ENCODE peak calls at places on chromosomes 11 and 22, in ten cellular contexts. One of them, this sample, is unnamed.

GRCh38 chr22:17890245-17890671 is 116.0 kb upstream of the BID start:
- DNase-seq in IMR-90: peak
- DNase-seq in NCI-H1105: no peak
- DNase-seq in AG20443: no peak
- DNase-seq in H9: no peak
- DNase-seq in Daoy: no peak
- DNase-seq in EL: no peak
- DNase-seq in WTC11: no peak
- DNase-seq in pancreas: no peak
- DNase-seq in hippocampal formation: no peak
- DNase-seq in this sample: no peak

GRCh38 chr11:73425118-73425517 is 48.9 kb downstream of the RELT start:
- DNase-seq in Daoy: no peak
- DNase-seq in EL: no peak
- DNase-seq in NCI-H1105: no peak
- DNase-seq in hippocampal formation: no peak
- DNase-seq in AG20443: no peak
- DNase-seq in pancreas: no peak
- DNase-seq in IMR-90: no peak
- DNase-seq in H9: no peak
- DNase-seq in WTC11: no peak
- DNase-seq in this sample: no peak

GRCh38 chr22:44357962-44358553 is 45.3 kb upstream of the SHISAL1 start:
- DNase-seq in pancreas: no peak
- DNase-seq in IMR-90: peak
- DNase-seq in H9: no peak
- DNase-seq in WTC11: peak
- DNase-seq in AG20443: no peak
- DNase-seq in NCI-H1105: no peak
- DNase-seq in hippocampal formation: peak
- DNase-seq in EL: no peak
- DNase-seq in Daoy: no peak
- DNase-seq in this sample: no peak

GRCh38 chr11:65553301-65554001 is 4.7 kb downstream of the LTBP3 start:
- DNase-seq in NCI-H1105: no peak
- DNase-seq in Daoy: no peak
- DNase-seq in IMR-90: no peak
- DNase-seq in hippocampal formation: no peak
- DNase-seq in WTC11: peak
- DNase-seq in AG20443: no peak
- DNase-seq in pancreas: no peak
- DNase-seq in EL: no peak
- DNase-seq in H9: peak
- DNase-seq in this sample: peak

GRCh38 chr11:34810107-34810562 is 106.0 kb downstream of the APIP start:
- DNase-seq in NCI-H1105: no peak
- DNase-seq in Daoy: no peak
- DNase-seq in WTC11: no peak
- DNase-seq in H9: no peak
- DNase-seq in IMR-90: no peak
- DNase-seq in AG20443: no peak
- DNase-seq in pancreas: no peak
- DNase-seq in hippocampal formation: no peak
- DNase-seq in EL: no peak
- DNase-seq in this sample: no peak

GRCh38 chr11:66956689-66957290 is 1.4 kb downstream of the PC start:
- DNase-seq in EL: peak
- DNase-seq in NCI-H1105: no peak
- DNase-seq in H9: peak
- DNase-seq in IMR-90: peak
- DNase-seq in Daoy: peak
- DNase-seq in AG20443: no peak
- DNase-seq in hippocampal formation: no peak
- DNase-seq in pancreas: no peak
- DNase-seq in WTC11: no peak
- DNase-seq in this sample: no peak

GRCh38 chr11:63246045-63246444 is 2.6 kb upstream of the SLC22A25 start:
- DNase-seq in hippocampal formation: no peak
- DNase-seq in pancreas: no peak
- DNase-seq in NCI-H1105: no peak
- DNase-seq in AG20443: no peak
- DNase-seq in H9: no peak
- DNase-seq in EL: no peak
- DNase-seq in WTC11: no peak
- DNase-seq in IMR-90: no peak
- DNase-seq in Daoy: no peak
- DNase-seq in this sample: no peak

GRCh38 chr11:9739108-9739507 is 75.2 kb downstream of the SWAP70 start:
- DNase-seq in hippocampal formation: no peak
- DNase-seq in Daoy: no peak
- DNase-seq in H9: no peak
- DNase-seq in EL: no peak
- DNase-seq in WTC11: no peak
- DNase-seq in pancreas: no peak
- DNase-seq in IMR-90: no peak
- DNase-seq in NCI-H1105: no peak
- DNase-seq in AG20443: no peak
- DNase-seq in this sample: no peak

GRCh38 chr11:82927264-82927880 is 25.8 kb downstream of the DDIAS start:
- DNase-seq in H9: no peak
- DNase-seq in WTC11: no peak
- DNase-seq in IMR-90: peak
- DNase-seq in NCI-H1105: peak
- DNase-seq in hippocampal formation: no peak
- DNase-seq in pancreas: peak
- DNase-seq in Daoy: peak
- DNase-seq in EL: peak
- DNase-seq in AG20443: peak
- DNase-seq in this sample: no peak

GRCh38 chr11:47566166-47566546 is 757 bp downstream of the PTPMT1 start:
- DNase-seq in hippocampal formation: no peak
- DNase-seq in WTC11: peak
- DNase-seq in Daoy: no peak
- DNase-seq in H9: peak
- DNase-seq in pancreas: no peak
- DNase-seq in NCI-H1105: no peak
- DNase-seq in AG20443: no peak
- DNase-seq in IMR-90: no peak
- DNase-seq in EL: peak
- DNase-seq in this sample: no peak

GRCh38 chr22:33922268-33922667 is 2.0 kb upstream of the LARGE1 start:
- DNase-seq in IMR-90: peak
- DNase-seq in WTC11: peak
- DNase-seq in Daoy: no peak
- DNase-seq in AG20443: peak
- DNase-seq in H9: peak
- DNase-seq in hippocampal formation: peak
- DNase-seq in EL: no peak
- DNase-seq in pancreas: peak
- DNase-seq in NCI-H1105: peak
- DNase-seq in this sample: no peak

GRCh38 chr11:18011633-18012313 is 1.1 kb downstream of the SERGEF start:
- DNase-seq in EL: no peak
- DNase-seq in IMR-90: no peak
- DNase-seq in Daoy: no peak
- DNase-seq in H9: no peak
- DNase-seq in pancreas: no peak
- DNase-seq in hippocampal formation: no peak
- DNase-seq in NCI-H1105: no peak
- DNase-seq in AG20443: no peak
- DNase-seq in WTC11: peak
- DNase-seq in this sample: no peak

This sample was measured in CD4-positive, alpha-beta T cell.